ENCODE peak calls at places on chromosomes 7 and 10, in four cellular contexts. O, G, H and U are unnamed samples.

GRCh38 chr7:44391171-44391570 is 65.8 kb upstream of the CAMK2B start:
- DNase-seq in G (no peak), H (no peak), O (no peak), U (no peak)

GRCh38 chr10:25501912-25502311 is 327.1 kb downstream of the GPR158 start:
- DNase-seq in H (no peak), G (no peak), O (no peak), U (no peak)

GRCh38 chr10:8298871-8299570 is 244.5 kb downstream of the GATA3 start:
- DNase-seq in O (no peak), H (no peak), G (no peak), U (no peak)

GRCh38 chr7:36047254-36047653 is 105.8 kb upstream of the EEPD1 start:
- DNase-seq in O (no peak), H (no peak), G (no peak), U (no peak)

GRCh38 chr7:106317971-106318370 is 33.2 kb upstream of the NAMPT start:
- DNase-seq in O (no peak), H (no peak), G (no peak), U (no peak)

GRCh38 chr10:31820794-31821369 is 107.7 kb downstream of the ARHGAP12 start:
- DNase-seq in G (no peak), H (no peak), O (no peak), U (no peak)

GRCh38 chr10:68796609-68797008 is 30.7 kb upstream of the STOX1 start:
- DNase-seq in H (no peak), O (no peak), G (no peak), U (no peak)

GRCh38 chr7:8500286-8500685 is 66.9 kb downstream of the NXPH1 start:
- DNase-seq in O (no peak), G (peak; percentile 9), H (no peak), U (no peak)

GRCh38 chr10:72370201-72370722 is 15.5 kb upstream of the DNAJB12 start:
- DNase-seq in O (no peak), H (peak; percentile 6), G (no peak), U (no peak)

GRCh38 chr10:132253092-132253687 is 54.6 kb downstream of the STK32C start:
- DNase-seq in H (no peak), G (no peak), O (no peak), U (no peak)
- H3K4me3 ChIP-seq in H (no peak overlapping the region), G (no peak overlapping the region), O (no peak overlapping the region), U (no peak overlapping the region)

GRCh38 chr10:132591166-132591971 is 53.8 kb downstream of the INPP5A start:
- DNase-seq in G (peak; percentile 83), H (no peak), O (no peak), U (peak; percentile 65)
- H3K27ac ChIP-seq in G (peak overlapping the region; percentile 74), H (no peak overlapping the region), O (peak overlapping the region; percentile 67), U (peak overlapping the region; percentile 93)

GRCh38 chr10:44659350-44659749 is 251.8 kb upstream of the TMEM72 start:
- DNase-seq in G (no peak), O (no peak), H (no peak), U (no peak)
- H3K4me3 ChIP-seq in G (no peak overlapping the region), O (no peak overlapping the region), H (no peak overlapping the region), U (no peak overlapping the region)

GRCh38 chr10:61486251-61486650 is 33.1 kb upstream of the TMEM26 start:
- DNase-seq in G (no peak), H (no peak), O (no peak), U (no peak)
- H3K27ac ChIP-seq in G (no peak overlapping the region), H (no peak overlapping the region), O (no peak overlapping the region), U (no peak overlapping the region)

GRCh38 chr7:100427762-100428198 is 723 bp downstream of the ZCWPW1 start:
- DNase-seq in H (no peak), G (no peak), O (no peak), U (no peak)
- H3K4me3 ChIP-seq in H (peak overlapping the region; percentile 96), G (no peak overlapping the region), O (peak overlapping the region; percentile 85), U (peak overlapping the region; percentile 87)

GRCh38 chr10:110414563-110415309 is 83.0 kb upstream of the DUSP5 start:
- DNase-seq in G (peak; percentile 41), H (peak; percentile 79), O (peak; percentile 66), U (peak; percentile 26)

GRCh38 chr10:110411047-110411410 is 86.7 kb upstream of the DUSP5 start:
- DNase-seq in O (no peak), H (no peak), G (peak; percentile 29), U (no peak)

GRCh38 chr10:110413903-110414562 is 83.7 kb upstream of the DUSP5 start:
- DNase-seq in G (no peak), H (no peak), O (no peak), U (no peak)

GRCh38 chr10:110415809-110416208 is 81.9 kb upstream of the DUSP5 start:
- DNase-seq in G (no peak), O (no peak), H (no peak), U (no peak)

DNA sequence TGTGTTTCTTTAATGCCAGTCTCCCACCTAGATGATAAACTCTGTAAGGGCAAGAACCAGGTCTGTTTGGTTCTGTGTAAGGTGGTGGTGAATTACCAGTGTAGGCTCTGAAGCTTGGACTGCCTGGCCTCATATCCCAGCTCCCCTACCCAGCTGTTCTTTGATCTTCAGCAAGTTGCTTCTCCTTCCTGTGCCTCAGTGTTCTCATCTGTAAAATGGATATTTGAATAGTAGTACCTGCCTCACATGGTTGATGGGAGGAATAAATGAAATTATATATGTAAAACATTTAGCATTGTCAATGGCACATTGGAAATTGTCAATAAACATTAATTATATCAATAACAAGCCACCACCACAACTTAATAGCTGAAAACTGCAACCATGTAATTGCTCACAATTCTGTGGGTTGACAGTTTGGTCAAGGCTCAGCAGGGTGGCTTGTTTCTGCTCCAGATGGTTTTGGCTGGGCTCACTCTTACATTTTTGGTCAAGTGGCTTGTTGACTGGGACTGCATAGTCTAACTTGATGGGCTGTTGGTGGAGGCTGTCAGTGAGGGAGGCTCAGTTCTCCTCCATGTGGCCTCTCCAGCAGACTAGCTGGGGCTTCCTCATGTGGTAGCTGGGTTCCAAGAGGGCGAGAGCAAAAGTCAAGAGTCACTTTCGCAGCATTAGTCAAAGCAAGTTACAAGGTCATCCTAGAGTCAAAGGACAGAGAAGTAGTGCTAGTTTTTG is 84.5 kb upstream of the DUSP5 start:
- DNase-seq in O (no peak), H (no peak), G (no peak), U (no peak)
- H3K27ac ChIP-seq in O (no peak overlapping the region), H (no peak overlapping the region), G (no peak overlapping the region), U (no peak overlapping the region)